ENCODE peak calls at places on chromosomes 3 and 15, in ten cellular contexts. I is brain microvascular endothelial cell, Y is tibial artery, Z is uterus, M is bronchial epithelial cell, Q is HFF-Myc, D is coronary artery, X is left ventricle myocardium inferior, B is psoas muscle, C is body of pancreas. T is an unnamed sample.

GRCh38 chr3:17947833-17948232 is 205.4 kb upstream of the TBC1D5 start:
- DNase-seq in Y (no peak), C (no peak), D (no peak), Z (no peak), M (no peak), B (no peak), I (no peak), Q (no peak), X (no peak), T (no peak)

GRCh38 chr3:33025648-33026178 is 71.2 kb downstream of the GLB1 start:
- DNase-seq in Q (no peak), C (no peak), Y (no peak), X (no peak), Z (no peak), D (no peak), M (no peak), B (no peak), I (no peak), T (no peak)

GRCh38 chr3:149215474-149215873 is 6.2 kb downstream of the CP start:
- DNase-seq in I (no peak), M (no peak), Q (no peak), X (no peak), C (no peak), D (no peak), B (no peak), Z (no peak), Y (no peak), T (no peak)

GRCh38 chr3:45555154-45555591 is 39.4 kb upstream of the LIMD1 start:
- DNase-seq in Z (no peak), M (peak), C (no peak), B (peak), Q (no peak), I (no peak), Y (no peak), D (no peak), X (no peak), T (no peak)

GRCh38 chr3:63814300-63814699 is 4.8 kb upstream of the C3orf49 start:
- DNase-seq in D (no peak), M (peak), Y (no peak), I (no peak), B (no peak), Q (no peak), X (no peak), C (no peak), Z (no peak), T (no peak)

GRCh38 chr3:82353281-82354171 is 592.1 kb upstream of the GBE1 start:
- DNase-seq in I (no peak), X (no peak), Z (no peak), D (no peak), Q (no peak), B (no peak), Y (no peak), M (no peak), C (peak), T (no peak)

GRCh38 chr15:72034351-72034750 is 83.6 kb downstream of the MYO9A start:
- DNase-seq in X (no peak), B (no peak), Y (no peak), D (no peak), C (no peak), I (no peak), Q (no peak), Z (no peak), M (no peak), T (no peak)

GRCh38 chr3:31448035-31448881 is 84.5 kb upstream of the STT3B start:
- DNase-seq in Q (no peak), C (peak), D (no peak), X (no peak), B (no peak), Y (no peak), M (peak), Z (no peak), I (no peak), T (no peak)

GRCh38 chr15:54374184-54374947 is 396.1 kb downstream of the UNC13C start:
- DNase-seq in C (no peak), Q (no peak), Y (no peak), I (no peak), B (no peak), X (no peak), M (no peak), D (no peak), Z (no peak), T (peak)

GRCh38 chr3:39208463-39209055 is 16.2 kb upstream of the XIRP1 start:
- DNase-seq in B (peak), C (peak), Z (peak), Y (peak), M (peak), I (peak), Q (peak), D (no peak), X (peak), T (no peak)

GRCh38 chr3:64022451-64023186 is 675 bp downstream of the PSMD6 start:
- DNase-seq in B (no peak), Y (no peak), Z (no peak), C (peak), I (no peak), Q (no peak), D (no peak), M (peak), X (no peak), T (no peak)

GRCh38 chr3:4939276-4939675 is 40.0 kb upstream of the BHLHE40 start:
- DNase-seq in I (no peak), M (no peak), Y (no peak), B (no peak), X (no peak), Q (no peak), D (no peak), Z (no peak), C (no peak), T (no peak)

GRCh38 chr15:68157074-68157473 is 48.1 kb downstream of the CALML4 start:
- DNase-seq in C (no peak), Q (no peak), D (no peak), B (no peak), I (no peak), Z (no peak), M (no peak), X (no peak), Y (no peak), T (no peak)

GRCh38 chr3:63064216-63064755 is 189.1 kb upstream of the CADPS start:
- DNase-seq in X (no peak), I (no peak), Q (no peak), D (no peak), M (peak), B (no peak), Z (no peak), C (no peak), Y (no peak), T (no peak)

GRCh38 chr3:56764184-56764583 is 37.6 kb downstream of the ARHGEF3 start:
- DNase-seq in M (no peak), B (no peak), I (no peak), C (no peak), X (no peak), Z (no peak), Y (no peak), D (no peak), Q (no peak), T (no peak)

DNA sequence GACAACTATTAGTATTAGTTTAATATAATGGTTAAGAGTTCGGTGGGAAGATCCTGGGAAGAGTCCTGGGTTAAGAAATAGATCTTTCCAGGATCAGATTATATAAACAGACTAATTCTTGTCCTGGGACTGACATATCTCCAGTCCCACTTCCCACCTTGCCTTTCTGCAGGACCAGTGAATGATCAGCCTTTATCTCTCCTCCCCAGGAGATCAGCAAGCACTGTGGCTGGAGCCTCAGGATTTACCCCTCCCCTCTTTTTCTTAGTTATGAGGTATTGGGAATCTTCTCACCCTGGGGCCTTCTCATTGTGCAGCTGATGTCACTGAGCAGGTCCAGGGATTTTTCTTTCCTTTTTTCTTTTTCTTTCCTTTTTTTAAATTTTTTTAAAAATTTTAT is 135.7 kb upstream of the UMPS start:
- DNase-seq in Y (no peak), Q (no peak), D (no peak), B (no peak), Z (no peak), I (no peak), X (no peak), M (no peak), C (no peak), T (no peak)
- H3K4me3 ChIP-seq in Y (no peak), Q (no peak), D (no peak), B (no peak), Z (no peak), I (no peak), X (no peak), M (no peak), C (no peak), T (no peak)

GRCh38 chr15:62125763-62126162 is 39.3 kb downstream of the C2CD4B start:
- DNase-seq in Q (no peak), X (no peak), C (peak), M (peak), D (no peak), I (peak), Y (no peak), B (no peak), Z (no peak), T (no peak)
- TF ChIP-seq CTCF in Q (peak), X (peak), C (peak), M (peak), D (no peak), I (peak), Y (no peak), B (peak), Z (peak), T (peak)

DNA sequence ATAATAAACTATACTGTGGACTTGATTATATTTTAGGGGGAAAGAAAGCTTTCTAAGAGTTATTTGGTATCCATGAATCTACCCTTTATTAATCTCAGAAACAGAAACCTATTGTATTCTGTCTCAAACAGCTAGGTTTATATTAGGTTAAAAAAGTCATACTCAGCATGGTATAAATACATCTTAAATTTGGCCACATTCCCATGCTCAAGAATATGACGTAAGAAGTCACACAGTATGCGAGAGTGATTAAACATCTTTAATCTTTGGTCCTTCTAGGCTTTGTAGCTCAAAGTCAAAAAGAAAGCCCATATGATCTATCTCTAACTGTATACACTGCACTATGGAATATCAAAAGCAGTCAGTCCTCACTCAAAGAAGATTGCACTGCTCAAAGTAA is 131.4 kb downstream of the EPHA3 start:
- DNase-seq in M (no peak), I (no peak), Z (no peak), D (no peak), Y (no peak), B (no peak), X (no peak), C (no peak), Q (no peak), T (no peak)
- H3K4me3 ChIP-seq in M (no peak), I (no peak), Z (no peak), D (no peak), Y (no peak), B (no peak), X (no peak), C (no peak), Q (no peak), T (no peak)

GRCh38 chr3:61371123-61371522 is 119.9 kb upstream of the FHIT start:
- DNase-seq in I (peak), C (peak), X (no peak), B (no peak), Q (no peak), Z (no peak), Y (no peak), M (peak), D (no peak), T (no peak)
- TF ChIP-seq CTCF in I (peak), C (peak), X (peak), B (peak), Q (peak), Z (no peak), Y (no peak), M (no peak), D (no peak), T (peak)

GRCh38 chr15:23647001-23647295 is 719 bp downstream of the MAGEL2 start:
- DNase-seq in Y (no peak), Q (no peak), D (no peak), M (no peak), X (no peak), Z (no peak), B (no peak), C (no peak), I (no peak), T (no peak)
- H3K4me3 ChIP-seq in Y (no peak), Q (no peak), D (peak), M (no peak), X (peak), Z (peak), B (peak), C (no peak), I (no peak), T (no peak)

GRCh38 chr3:157353657-157354056 is 83.0 kb upstream of the PTX3 start:
- DNase-seq in Y (no peak), C (no peak), X (no peak), I (no peak), M (no peak), B (no peak), Z (no peak), D (no peak), Q (no peak), T (no peak)

GRCh38 chr3:157351981-157352380 is 84.7 kb upstream of the PTX3 start:
- DNase-seq in Q (no peak), D (no peak), I (no peak), C (no peak), Z (no peak), X (no peak), B (no peak), Y (no peak), M (no peak), T (no peak)

GRCh38 chr3:157347577-157348303 is 88.9 kb upstream of the PTX3 start:
- DNase-seq in D (no peak), I (no peak), C (no peak), Q (no peak), B (no peak), Z (no peak), Y (no peak), X (no peak), M (no peak), T (no peak)
- TF ChIP-seq CTCF in D (no peak), I (peak), C (peak), Q (peak), B (no peak), Z (no peak), Y (no peak), X (no peak), M (peak), T (no peak)

DNA sequence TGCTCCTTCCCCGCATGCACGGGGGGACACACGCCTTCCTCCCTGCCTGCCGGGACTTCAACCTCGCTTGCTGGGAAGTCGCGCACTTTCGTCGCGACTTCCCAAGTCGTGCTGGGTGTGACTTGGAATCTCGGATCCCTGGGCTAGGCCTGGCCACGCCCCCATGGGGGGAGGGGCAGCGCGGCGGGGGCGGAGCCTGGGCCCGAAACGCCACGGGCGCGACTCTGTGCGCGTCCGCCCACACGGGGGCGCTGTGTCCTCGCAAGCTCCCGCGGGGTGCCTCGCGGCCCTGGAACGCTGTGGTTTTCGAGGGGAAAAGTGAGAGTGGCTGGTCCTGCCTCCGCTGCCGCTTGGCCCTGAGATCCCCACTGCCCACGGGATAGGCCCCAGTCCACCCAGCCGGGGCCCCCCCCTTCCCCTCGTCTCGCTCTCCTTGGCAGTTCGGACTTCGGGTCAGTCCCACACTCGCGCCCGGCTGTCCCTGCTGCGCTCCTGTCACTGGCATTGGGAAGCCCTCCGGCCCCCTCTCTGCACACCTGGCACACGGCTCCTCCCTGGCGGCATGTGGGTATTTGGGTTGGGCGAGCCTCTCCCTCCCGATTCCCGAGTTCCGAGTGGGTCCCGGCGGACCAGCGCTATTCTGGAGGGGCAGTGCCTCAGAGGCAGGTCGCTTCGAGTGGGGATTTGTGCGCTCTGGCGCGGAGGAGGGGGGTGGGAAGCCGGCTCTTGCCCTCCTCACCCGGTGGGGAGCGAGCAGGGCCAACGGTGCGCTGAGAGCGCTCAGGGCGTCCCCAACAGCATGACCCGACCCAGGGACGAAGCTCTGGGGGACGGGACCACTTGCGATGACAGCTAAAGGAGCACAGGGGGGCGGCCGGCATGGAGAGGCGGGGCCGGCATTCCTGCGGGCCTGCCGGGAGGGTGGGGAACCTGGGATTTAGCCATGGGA is 23.6 kb downstream of the SEC61A1 start:
- DNase-seq in Q (peak), D (peak), C (peak), I (peak), M (peak), Y (peak), X (peak), Z (peak), B (peak), T (no peak)
- H3K4me3 ChIP-seq in Q (no peak), D (peak), C (no peak), I (peak), M (peak), Y (peak), X (peak), Z (peak), B (peak), T (peak)